ENCODE peak calls at places on chromosomes 3 and 15, in nine cellular contexts. B is T1000; J is kidney tubule cell; I is mucosa of gallbladder; F is effector memory CD8-positive, alpha-beta T cell; D is HT1080; E is naive thymus-derived CD4-positive, alpha-beta T cell; O is GF-D8; M is HL-60. K is an unnamed sample.

GRCh38 chr3:30073622-30074021 is 532.8 kb upstream of the TGFBR2 start:
- DNase-seq in B (no peak), J (peak), I (no peak), F (no peak), D (peak), E (no peak), O (no peak), M (no peak), K (no peak)

GRCh38 chr3:61802772-61803171 is 241.4 kb downstream of the PTPRG start:
- DNase-seq in B (no peak), J (no peak), I (no peak), F (no peak), D (no peak), E (no peak), O (no peak), M (no peak), K (no peak)

GRCh38 chr3:85576801-85577200 is 618.0 kb downstream of the CADM2 start:
- DNase-seq in B (no peak), J (no peak), I (no peak), F (no peak), D (no peak), E (no peak), O (no peak), M (no peak), K (no peak)

GRCh38 chr15:68187559-68187958 is 17.6 kb downstream of the CALML4 start:
- DNase-seq in B (no peak), J (no peak), I (peak), F (no peak), D (no peak), E (no peak), O (no peak), M (no peak), K (no peak)

GRCh38 chr15:40115670-40116093 is 7.0 kb upstream of the BMF start:
- DNase-seq in B (no peak), J (peak), I (peak), F (peak), D (peak), E (no peak), O (peak), M (peak), K (peak)

GRCh38 chr3:14508966-14509795 is 31.0 kb downstream of the GRIP2 start:
- DNase-seq in B (no peak), J (peak), I (peak), F (peak), D (peak), E (peak), O (no peak), M (peak), K (peak)

GRCh38 chr3:48428088-48428862 is 1.6 kb downstream of the PLXNB1 start:
- DNase-seq in B (no peak), J (peak), I (peak), F (no peak), D (no peak), E (no peak), O (no peak), M (no peak), K (no peak)

GRCh38 chr3:52379610-52380009 is 63.5 kb downstream of the DNAH1 start:
- DNase-seq in B (no peak), J (no peak), I (no peak), F (no peak), D (no peak), E (no peak), O (no peak), M (no peak), K (no peak)

GRCh38 chr3:151085889-151086483 is 522 bp downstream of the MED12L start:
- DNase-seq in B (no peak), J (no peak), I (peak), F (no peak), D (peak), E (peak), O (no peak), M (no peak), K (peak)

GRCh38 chr3:132417695-132418520 is 606 bp downstream of the DNAJC13 start:
- DNase-seq in B (no peak), J (peak), I (peak), F (peak), D (peak), E (no peak), O (peak), M (peak), K (no peak)

GRCh38 chr3:126718506-126719445 is 14.7 kb downstream of the CHCHD6 start:
- DNase-seq in B (no peak), J (no peak), I (no peak), F (no peak), D (no peak), E (no peak), O (no peak), M (no peak), K (no peak)

GRCh38 chr15:78149805-78150751 is 916 bp downstream of the IDH3A start:
- DNase-seq in B (no peak), J (peak), I (peak), F (no peak), D (peak), E (peak), O (no peak), M (no peak), K (no peak)

GRCh38 chr3:123285479-123285878 is 83.7 kb downstream of the SEC22A start:
- DNase-seq in B (no peak), J (no peak), I (no peak), F (no peak), D (no peak), E (no peak), O (no peak), M (no peak), K (no peak)

GRCh38 chr15:78241017-78241416 is 6.7 kb upstream of the ACSBG1 start:
- DNase-seq in B (peak), J (peak), I (peak), F (peak), D (peak), E (peak), O (peak), M (peak), K (peak)

GRCh38 chr15:81930582-81931369 is 115.0 kb downstream of the MEX3B start:
- DNase-seq in B (no peak), J (no peak), I (no peak), F (no peak), D (no peak), E (no peak), O (no peak), M (no peak), K (no peak)